ENCODE peak calls at places on chromosomes 7 and 10, in seven cellular contexts. K is SK-N-MC, N is fibroblast of mammary gland, O is ovary, H is K562, B is cardiac muscle cell, F is SJSA1. V is an unnamed sample.

GRCh38 chr10:84291389-84291788 is 37.0 kb upstream of the CCSER2 start:
- DNase-seq in K (no peak), N (peak; percentile 54), O (no peak), H (peak; percentile 37), B (peak; percentile 88), F (peak; percentile 42), V (no peak)

GRCh38 chr10:33233191-33233590 is 101.3 kb downstream of the NRP1 start:
- DNase-seq in K (no peak), N (no peak), O (no peak), H (no peak), B (no peak), F (no peak), V (no peak)

GRCh38 chr10:111998728-111999127 is 184.8 kb downstream of the GPAM start:
- DNase-seq in K (no peak), N (no peak), O (no peak), H (no peak), B (no peak), F (no peak), V (no peak)

GRCh38 chr7:132131196-132131595 is 445.1 kb downstream of the PLXNA4 start:
- DNase-seq in K (no peak), N (no peak), O (no peak), H (no peak), B (no peak), F (no peak), V (no peak)

GRCh38 chr7:144606231-144606630 is 202.7 kb upstream of the NOBOX start:
- DNase-seq in K (no peak), N (no peak), O (no peak), H (no peak), B (no peak), F (no peak), V (no peak)

GRCh38 chr10:17236468-17236886 is 8.4 kb downstream of the VIM start:
- DNase-seq in K (no peak), N (peak; percentile 16), O (no peak), H (no peak), B (no peak), F (peak; percentile 27), V (no peak)

GRCh38 chr10:120940299-120940900 is 89.2 kb downstream of the WDR11 start:
- DNase-seq in K (no peak), N (no peak), O (no peak), H (no peak), B (no peak), F (no peak), V (no peak)

GRCh38 chr10:78731675-78732074 is 337.1 kb upstream of the ZMIZ1 start:
- DNase-seq in K (no peak), N (no peak), O (no peak), H (no peak), B (no peak), F (no peak), V (no peak)

GRCh38 chr7:73831656-73832579 is 1.1 kb downstream of the CLDN4 start:
- DNase-seq in K (no peak), N (no peak), O (no peak), H (no peak), B (no peak), F (no peak), V (no peak)

GRCh38 chr7:38217672-38218071 is 39.6 kb downstream of the STARD3NL start:
- DNase-seq in K (no peak), N (peak; percentile 10), O (no peak), H (no peak), B (no peak), F (no peak), V (no peak)

GRCh38 chr10:124354411-124355382 is 64.0 kb downstream of the OAT start:
- DNase-seq in K (peak; percentile 77), N (peak; percentile 67), O (peak; percentile 76), H (peak; percentile 69), B (peak; percentile 50), F (peak; percentile 32), V (peak; percentile 7)

GRCh38 chr7:151630349-151630748 is 110.7 kb upstream of the RHEB start:
- DNase-seq in K (no peak), N (no peak), O (no peak), H (no peak), B (no peak), F (no peak), V (no peak)

GRCh38 chr7:20786779-20787651 is at the start of gene SP8:
- DNase-seq in K (no peak), N (peak; percentile 11), O (no peak), H (peak; percentile 91), B (peak; percentile 74), F (peak; percentile 6), V (no peak)

GRCh38 chr10:102752266-102752930 is 8.7 kb downstream of the WBP1L start:
- DNase-seq in K (no peak), N (peak; percentile 91), O (peak; percentile 9), H (no peak), B (no peak), F (peak; percentile 40), V (no peak)

DNA sequence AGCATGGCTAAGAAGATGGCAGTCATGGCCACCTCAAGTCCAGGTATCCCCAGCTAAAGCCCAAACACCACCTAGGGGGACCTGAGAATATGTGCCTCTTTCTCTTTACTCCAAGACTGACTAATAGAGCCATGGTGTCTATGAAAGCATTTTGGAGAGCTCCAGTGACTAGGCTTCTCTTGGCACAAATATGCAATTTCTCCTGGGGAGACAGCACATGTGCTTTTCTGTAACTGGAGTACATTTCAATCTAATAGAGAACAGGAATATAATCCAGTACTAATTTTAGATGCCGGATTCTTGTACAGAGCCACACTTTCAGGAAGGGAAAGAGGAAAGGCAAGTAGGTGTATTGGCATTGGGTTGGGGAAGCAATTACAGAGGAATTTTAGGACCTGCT is 260.1 kb downstream of the BMPER start:
- DNase-seq in K (no peak), N (peak; percentile 57), O (no peak), H (no peak), B (no peak), F (no peak), V (no peak)
- H3K4me3 ChIP-seq in K (no peak overlapping the region), N (no peak overlapping the region), O (no peak overlapping the region), H (no peak overlapping the region), B (no peak overlapping the region), F (no peak overlapping the region), V (no peak overlapping the region)

GRCh38 chr10:85925201-85925750 is 441.3 kb downstream of the GRID1 start:
- DNase-seq in K (no peak), N (no peak), O (no peak), H (no peak), B (no peak), F (no peak), V (no peak)

GRCh38 chr10:85927952-85928677 is 438.5 kb downstream of the GRID1 start:
- DNase-seq in K (no peak), N (no peak), O (no peak), H (no peak), B (no peak), F (no peak), V (no peak)

GRCh38 chr10:85922363-85923129 is 444.0 kb downstream of the GRID1 start:
- DNase-seq in K (no peak), N (no peak), O (no peak), H (no peak), B (no peak), F (no peak), V (no peak)

GRCh38 chr10:85926986-85927385 is 439.6 kb downstream of the GRID1 start:
- DNase-seq in K (no peak), N (no peak), O (no peak), H (no peak), B (no peak), F (no peak), V (no peak)

DNA sequence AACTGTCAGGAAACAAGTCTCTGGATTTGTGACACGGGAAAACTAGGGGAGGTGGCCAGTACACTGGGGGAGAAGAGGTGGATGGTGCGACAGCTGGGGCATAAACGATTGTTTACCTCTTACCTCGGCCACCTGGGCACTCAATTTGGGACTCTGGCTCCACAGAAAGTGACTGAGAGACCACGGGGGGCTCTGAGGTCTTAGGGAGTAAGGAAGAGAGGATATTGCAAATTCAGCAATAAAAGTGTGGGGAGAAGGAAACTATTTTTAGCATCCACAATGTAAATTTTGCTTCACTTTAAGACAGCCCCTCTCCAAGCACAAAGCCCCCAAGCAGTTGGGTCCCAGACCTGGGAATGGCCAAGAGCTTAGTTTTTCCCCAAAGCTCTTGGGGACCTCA is 440.5 kb downstream of the GRID1 start:
- DNase-seq in K (no peak), N (no peak), O (no peak), H (no peak), B (no peak), F (no peak), V (no peak)
- H3K4me3 ChIP-seq in K (no peak overlapping the region), N (no peak overlapping the region), O (no peak overlapping the region), H (no peak overlapping the region), B (no peak overlapping the region), F (no peak overlapping the region), V (no peak overlapping the region)

GRCh38 chr7:2866601-2867000 is 22.5 kb upstream of the GNA12 start:
- DNase-seq in K (no peak), N (no peak), O (no peak), H (no peak), B (no peak), F (no peak), V (no peak)

GRCh38 chr7:2873146-2873545 is 29.0 kb upstream of the GNA12 start:
- DNase-seq in K (no peak), N (no peak), O (no peak), H (peak; percentile 8), B (no peak), F (no peak), V (no peak)

GRCh38 chr7:2872296-2872874 is 28.3 kb upstream of the GNA12 start:
- DNase-seq in K (no peak), N (no peak), O (no peak), H (peak; percentile 2), B (no peak), F (no peak), V (no peak)

GRCh38 chr7:2870471-2870941 is 26.4 kb upstream of the GNA12 start:
- DNase-seq in K (no peak), N (peak; percentile 75), O (peak; percentile 86), H (no peak), B (no peak), F (no peak), V (peak; percentile 75)

GRCh38 chr7:2869981-2870380 is 25.9 kb upstream of the GNA12 start:
- DNase-seq in K (no peak), N (no peak), O (peak; percentile 50), H (no peak), B (no peak), F (no peak), V (no peak)
- H3K4me3 ChIP-seq in K (no peak overlapping the region), N (no peak overlapping the region), O (peak overlapping the region; percentile 8), H (no peak overlapping the region), B (no peak overlapping the region), F (no peak overlapping the region), V (peak overlapping the region; percentile 52)

GRCh38 chr10:100684688-100685235 is 60.6 kb upstream of the PAX2 start:
- DNase-seq in K (no peak), N (no peak), O (no peak), H (no peak), B (no peak), F (no peak), V (no peak)
- H3K4me3 ChIP-seq in K (no peak overlapping the region), N (no peak overlapping the region), O (no peak overlapping the region), H (no peak overlapping the region), B (no peak overlapping the region), F (no peak overlapping the region), V (no peak overlapping the region)

DNA sequence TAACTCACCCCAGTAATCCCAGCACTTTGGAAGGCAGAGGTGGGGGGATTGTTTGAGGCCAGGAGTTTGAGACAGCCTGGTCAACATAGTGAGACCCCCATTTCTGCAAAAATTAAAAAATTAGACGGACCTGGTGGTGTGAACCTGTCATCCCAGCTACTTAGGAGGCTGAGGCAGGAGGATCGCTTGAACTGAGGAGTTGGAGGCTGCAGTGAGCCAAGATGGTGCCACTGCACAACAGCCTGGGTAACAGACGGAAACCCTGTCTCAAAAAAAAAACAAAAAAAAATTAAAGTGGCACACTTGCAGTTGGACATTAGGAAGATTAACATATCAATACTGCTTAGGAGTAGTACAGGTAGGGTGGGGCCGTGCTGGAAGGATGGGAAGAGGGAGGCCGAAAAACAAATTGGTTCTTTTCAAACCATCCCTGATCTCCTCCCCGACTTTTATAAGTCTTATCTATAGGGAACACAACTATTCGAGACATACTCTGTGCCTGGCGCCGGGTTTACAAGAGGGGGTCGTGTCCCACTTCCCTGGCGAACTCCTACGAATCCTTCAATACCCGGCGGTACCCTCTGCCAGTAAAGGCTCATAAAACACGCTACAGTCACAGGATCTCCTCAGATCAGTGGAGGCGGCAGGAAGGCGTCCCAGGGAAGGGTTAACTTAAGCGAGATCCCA is 627 bp downstream of the TAF6 start:
- DNase-seq in K (no peak), N (no peak), O (no peak), H (no peak), B (no peak), F (no peak), V (no peak)
- H3K4me3 ChIP-seq in K (peak overlapping the region; percentile 97), N (peak overlapping the region; percentile 97), O (peak overlapping the region; percentile 86), H (peak overlapping the region; percentile 72), B (peak overlapping the region; percentile 88), F (peak overlapping the region; percentile 64), V (peak overlapping the region; percentile 89)